ENCODE peak calls at places on chromosomes 4 and X, in eight cellular contexts. One of them, this sample, is unnamed.

GRCh38 chr4:109046549-109047171 is 255.8 kb downstream of the COL25A1 start:
- DNase-seq in H7: no peak
- DNase-seq in endothelial cell of umbilical vein: peak; percentile 53
- DNase-seq in upper lobe of left lung: no peak
- DNase-seq in NCI-H1092: no peak
- DNase-seq in T follicular helper cell: no peak
- DNase-seq in DMS79 treated with DMSO at 0.1 percent for 48 hours: no peak
- DNase-seq in activated CD8-positive, alpha-beta memory T cell treated with anti-CD3 and anti-CD28 coated beads, Interleukin-2, amount 10 ng/mL, durations not matched to agents 7 days and 5 days: no peak
- DNase-seq in this sample: no peak

GRCh38 chrX:132044953-132045352 is 21.9 kb downstream of the STK26 start:
- DNase-seq in H7: no peak
- DNase-seq in endothelial cell of umbilical vein: peak; percentile 1
- DNase-seq in upper lobe of left lung: no peak
- DNase-seq in NCI-H1092: no peak
- DNase-seq in T follicular helper cell: no peak
- DNase-seq in DMS79 treated with DMSO at 0.1 percent for 48 hours: no peak
- DNase-seq in activated CD8-positive, alpha-beta memory T cell treated with anti-CD3 and anti-CD28 coated beads, Interleukin-2, amount 10 ng/mL, durations not matched to agents 7 days and 5 days: no peak
- DNase-seq in this sample: peak; percentile 43

GRCh38 chr4:162499478-162499877 is 335.7 kb upstream of the FSTL5 start:
- DNase-seq in H7: peak; percentile 12
- DNase-seq in endothelial cell of umbilical vein: no peak
- DNase-seq in upper lobe of left lung: no peak
- DNase-seq in NCI-H1092: no peak
- DNase-seq in T follicular helper cell: no peak
- DNase-seq in DMS79 treated with DMSO at 0.1 percent for 48 hours: no peak
- DNase-seq in activated CD8-positive, alpha-beta memory T cell treated with anti-CD3 and anti-CD28 coated beads, Interleukin-2, amount 10 ng/mL, durations not matched to agents 7 days and 5 days: no peak
- DNase-seq in this sample: peak; percentile 27

GRCh38 chr4:168487821-168488162 is 7.5 kb upstream of the DDX60L start:
- DNase-seq in H7: no peak
- DNase-seq in endothelial cell of umbilical vein: no peak
- DNase-seq in upper lobe of left lung: no peak
- DNase-seq in NCI-H1092: no peak
- DNase-seq in T follicular helper cell: no peak
- DNase-seq in DMS79 treated with DMSO at 0.1 percent for 48 hours: no peak
- DNase-seq in activated CD8-positive, alpha-beta memory T cell treated with anti-CD3 and anti-CD28 coated beads, Interleukin-2, amount 10 ng/mL, durations not matched to agents 7 days and 5 days: no peak
- DNase-seq in this sample: no peak

GRCh38 chr4:67714955-67715354 is 14.0 kb upstream of the UBA6 start:
- DNase-seq in H7: no peak
- DNase-seq in endothelial cell of umbilical vein: no peak
- DNase-seq in upper lobe of left lung: no peak
- DNase-seq in NCI-H1092: no peak
- DNase-seq in T follicular helper cell: no peak
- DNase-seq in DMS79 treated with DMSO at 0.1 percent for 48 hours: no peak
- DNase-seq in activated CD8-positive, alpha-beta memory T cell treated with anti-CD3 and anti-CD28 coated beads, Interleukin-2, amount 10 ng/mL, durations not matched to agents 7 days and 5 days: no peak
- DNase-seq in this sample: no peak

GRCh38 chr4:62474802-62475201 is 1274.7 kb downstream of the ADGRL3 start:
- DNase-seq in H7: no peak
- DNase-seq in endothelial cell of umbilical vein: no peak
- DNase-seq in upper lobe of left lung: no peak
- DNase-seq in NCI-H1092: no peak
- DNase-seq in T follicular helper cell: no peak
- DNase-seq in DMS79 treated with DMSO at 0.1 percent for 48 hours: no peak
- DNase-seq in activated CD8-positive, alpha-beta memory T cell treated with anti-CD3 and anti-CD28 coated beads, Interleukin-2, amount 10 ng/mL, durations not matched to agents 7 days and 5 days: no peak
- DNase-seq in this sample: no peak

GRCh38 chr4:127400736-127401346 is 231.9 kb upstream of the INTU start:
- DNase-seq in H7: peak; percentile 19
- DNase-seq in endothelial cell of umbilical vein: peak; percentile 68
- DNase-seq in upper lobe of left lung: peak; percentile 46
- DNase-seq in NCI-H1092: peak; percentile 4
- DNase-seq in T follicular helper cell: no peak
- DNase-seq in DMS79 treated with DMSO at 0.1 percent for 48 hours: no peak
- DNase-seq in activated CD8-positive, alpha-beta memory T cell treated with anti-CD3 and anti-CD28 coated beads, Interleukin-2, amount 10 ng/mL, durations not matched to agents 7 days and 5 days: peak; percentile 51
- DNase-seq in this sample: peak; percentile 82

GRCh38 chr4:20327808-20328207 is 76.1 kb downstream of the SLIT2 start:
- DNase-seq in H7: no peak
- DNase-seq in endothelial cell of umbilical vein: no peak
- DNase-seq in upper lobe of left lung: no peak
- DNase-seq in NCI-H1092: no peak
- DNase-seq in T follicular helper cell: no peak
- DNase-seq in DMS79 treated with DMSO at 0.1 percent for 48 hours: no peak
- DNase-seq in activated CD8-positive, alpha-beta memory T cell treated with anti-CD3 and anti-CD28 coated beads, Interleukin-2, amount 10 ng/mL, durations not matched to agents 7 days and 5 days: no peak
- DNase-seq in this sample: no peak

GRCh38 chr4:186342582-186342981 is 76.6 kb downstream of the F11 start:
- DNase-seq in H7: no peak
- DNase-seq in endothelial cell of umbilical vein: no peak
- DNase-seq in upper lobe of left lung: no peak
- DNase-seq in NCI-H1092: no peak
- DNase-seq in T follicular helper cell: no peak
- DNase-seq in DMS79 treated with DMSO at 0.1 percent for 48 hours: no peak
- DNase-seq in activated CD8-positive, alpha-beta memory T cell treated with anti-CD3 and anti-CD28 coated beads, Interleukin-2, amount 10 ng/mL, durations not matched to agents 7 days and 5 days: no peak
- DNase-seq in this sample: peak; percentile 18

GRCh38 chr4:83212041-83212851 is 72.4 kb downstream of the COQ2 start:
- DNase-seq in H7: no peak
- DNase-seq in endothelial cell of umbilical vein: no peak
- DNase-seq in upper lobe of left lung: peak; percentile 44
- DNase-seq in NCI-H1092: no peak
- DNase-seq in T follicular helper cell: peak; percentile 57
- DNase-seq in DMS79 treated with DMSO at 0.1 percent for 48 hours: no peak
- DNase-seq in activated CD8-positive, alpha-beta memory T cell treated with anti-CD3 and anti-CD28 coated beads, Interleukin-2, amount 10 ng/mL, durations not matched to agents 7 days and 5 days: peak; percentile 71
- DNase-seq in this sample: no peak

GRCh38 chr4:98771959-98772619 is 113.7 kb upstream of the TSPAN5 start:
- DNase-seq in H7: no peak
- DNase-seq in endothelial cell of umbilical vein: no peak
- DNase-seq in upper lobe of left lung: no peak
- DNase-seq in NCI-H1092: no peak
- DNase-seq in T follicular helper cell: no peak
- DNase-seq in DMS79 treated with DMSO at 0.1 percent for 48 hours: no peak
- DNase-seq in activated CD8-positive, alpha-beta memory T cell treated with anti-CD3 and anti-CD28 coated beads, Interleukin-2, amount 10 ng/mL, durations not matched to agents 7 days and 5 days: no peak
- DNase-seq in this sample: no peak

GRCh38 chrX:69546417-69546816 is 42.3 kb downstream of the NALF2 start:
- DNase-seq in H7: peak; percentile 44
- DNase-seq in endothelial cell of umbilical vein: no peak
- DNase-seq in upper lobe of left lung: no peak
- DNase-seq in NCI-H1092: no peak
- DNase-seq in T follicular helper cell: no peak
- DNase-seq in DMS79 treated with DMSO at 0.1 percent for 48 hours: no peak
- DNase-seq in activated CD8-positive, alpha-beta memory T cell treated with anti-CD3 and anti-CD28 coated beads, Interleukin-2, amount 10 ng/mL, durations not matched to agents 7 days and 5 days: no peak
- DNase-seq in this sample: no peak

GRCh38 chr4:143184217-143184502 is 557 bp upstream of the USP38 start:
- DNase-seq in H7: no peak
- DNase-seq in endothelial cell of umbilical vein: no peak
- DNase-seq in upper lobe of left lung: no peak
- DNase-seq in NCI-H1092: no peak
- DNase-seq in T follicular helper cell: no peak
- DNase-seq in DMS79 treated with DMSO at 0.1 percent for 48 hours: peak; percentile 72
- DNase-seq in activated CD8-positive, alpha-beta memory T cell treated with anti-CD3 and anti-CD28 coated beads, Interleukin-2, amount 10 ng/mL, durations not matched to agents 7 days and 5 days: no peak
- DNase-seq in this sample: no peak

GRCh38 chrX:119605398-119605738 is 856 bp downstream of the NKRF start:
- DNase-seq in H7: peak; percentile 67
- DNase-seq in endothelial cell of umbilical vein: peak; percentile 1
- DNase-seq in upper lobe of left lung: peak; percentile 45
- DNase-seq in NCI-H1092: no peak
- DNase-seq in T follicular helper cell: no peak
- DNase-seq in DMS79 treated with DMSO at 0.1 percent for 48 hours: no peak
- DNase-seq in activated CD8-positive, alpha-beta memory T cell treated with anti-CD3 and anti-CD28 coated beads, Interleukin-2, amount 10 ng/mL, durations not matched to agents 7 days and 5 days: peak; percentile 50
- DNase-seq in this sample: peak; percentile 27

GRCh38 chr4:98293089-98293887 is 32.1 kb downstream of the RAP1GDS1 start:
- DNase-seq in H7: no peak
- DNase-seq in endothelial cell of umbilical vein: no peak
- DNase-seq in upper lobe of left lung: no peak
- DNase-seq in NCI-H1092: no peak
- DNase-seq in T follicular helper cell: no peak
- DNase-seq in DMS79 treated with DMSO at 0.1 percent for 48 hours: no peak
- DNase-seq in activated CD8-positive, alpha-beta memory T cell treated with anti-CD3 and anti-CD28 coated beads, Interleukin-2, amount 10 ng/mL, durations not matched to agents 7 days and 5 days: no peak
- DNase-seq in this sample: no peak

GRCh38 chr4:144782345-144782744 is 136.4 kb downstream of the HHIP start:
- DNase-seq in H7: no peak
- DNase-seq in endothelial cell of umbilical vein: peak; percentile 31
- DNase-seq in upper lobe of left lung: no peak
- DNase-seq in NCI-H1092: no peak
- DNase-seq in T follicular helper cell: no peak
- DNase-seq in DMS79 treated with DMSO at 0.1 percent for 48 hours: no peak
- DNase-seq in activated CD8-positive, alpha-beta memory T cell treated with anti-CD3 and anti-CD28 coated beads, Interleukin-2, amount 10 ng/mL, durations not matched to agents 7 days and 5 days: no peak
- DNase-seq in this sample: no peak

GRCh38 chr4:86441175-86441960 is 81.5 kb upstream of the MAPK10 start:
- DNase-seq in H7: peak; percentile 64
- DNase-seq in endothelial cell of umbilical vein: no peak
- DNase-seq in upper lobe of left lung: no peak
- DNase-seq in NCI-H1092: no peak
- DNase-seq in T follicular helper cell: no peak
- DNase-seq in DMS79 treated with DMSO at 0.1 percent for 48 hours: no peak
- DNase-seq in activated CD8-positive, alpha-beta memory T cell treated with anti-CD3 and anti-CD28 coated beads, Interleukin-2, amount 10 ng/mL, durations not matched to agents 7 days and 5 days: no peak
- DNase-seq in this sample: no peak

GRCh38 chrX:103918584-103919335 is 43.7 kb upstream of the TMSB15B start:
- DNase-seq in H7: peak; percentile 79
- DNase-seq in endothelial cell of umbilical vein: peak; percentile 76
- DNase-seq in upper lobe of left lung: peak; percentile 65
- DNase-seq in NCI-H1092: peak; percentile 71
- DNase-seq in T follicular helper cell: peak; percentile 40
- DNase-seq in DMS79 treated with DMSO at 0.1 percent for 48 hours: peak; percentile 48
- DNase-seq in activated CD8-positive, alpha-beta memory T cell treated with anti-CD3 and anti-CD28 coated beads, Interleukin-2, amount 10 ng/mL, durations not matched to agents 7 days and 5 days: peak; percentile 75
- DNase-seq in this sample: no peak

GRCh38 chr4:169100656-169101055 is 90.6 kb upstream of the CBR4 start:
- DNase-seq in H7: no peak
- DNase-seq in endothelial cell of umbilical vein: no peak
- DNase-seq in upper lobe of left lung: no peak
- DNase-seq in NCI-H1092: no peak
- DNase-seq in T follicular helper cell: no peak
- DNase-seq in DMS79 treated with DMSO at 0.1 percent for 48 hours: no peak
- DNase-seq in activated CD8-positive, alpha-beta memory T cell treated with anti-CD3 and anti-CD28 coated beads, Interleukin-2, amount 10 ng/mL, durations not matched to agents 7 days and 5 days: no peak
- DNase-seq in this sample: no peak

GRCh38 chr4:118969359-118969758 is 80.7 kb downstream of the SYNPO2 start:
- DNase-seq in H7: peak; percentile 37
- DNase-seq in endothelial cell of umbilical vein: peak; percentile 72
- DNase-seq in upper lobe of left lung: peak; percentile 44
- DNase-seq in NCI-H1092: peak; percentile 18
- DNase-seq in T follicular helper cell: no peak
- DNase-seq in DMS79 treated with DMSO at 0.1 percent for 48 hours: no peak
- DNase-seq in activated CD8-positive, alpha-beta memory T cell treated with anti-CD3 and anti-CD28 coated beads, Interleukin-2, amount 10 ng/mL, durations not matched to agents 7 days and 5 days: no peak
- DNase-seq in this sample: peak; percentile 69

GRCh38 chr4:2424581-2424980 is 5.8 kb downstream of the CFAP99 start:
- DNase-seq in H7: no peak
- DNase-seq in endothelial cell of umbilical vein: no peak
- DNase-seq in upper lobe of left lung: no peak
- DNase-seq in NCI-H1092: no peak
- DNase-seq in T follicular helper cell: no peak
- DNase-seq in DMS79 treated with DMSO at 0.1 percent for 48 hours: no peak
- DNase-seq in activated CD8-positive, alpha-beta memory T cell treated with anti-CD3 and anti-CD28 coated beads, Interleukin-2, amount 10 ng/mL, durations not matched to agents 7 days and 5 days: no peak
- DNase-seq in this sample: no peak

GRCh38 chrX:120726294-120726693 is 96.4 kb upstream of the C1GALT1C1 start:
- DNase-seq in H7: no peak
- DNase-seq in endothelial cell of umbilical vein: no peak
- DNase-seq in upper lobe of left lung: no peak
- DNase-seq in NCI-H1092: no peak
- DNase-seq in T follicular helper cell: no peak
- DNase-seq in DMS79 treated with DMSO at 0.1 percent for 48 hours: no peak
- DNase-seq in activated CD8-positive, alpha-beta memory T cell treated with anti-CD3 and anti-CD28 coated beads, Interleukin-2, amount 10 ng/mL, durations not matched to agents 7 days and 5 days: no peak
- DNase-seq in this sample: no peak

GRCh38 chrX:125628435-125628834 is 308.8 kb downstream of the TEX13C start:
- DNase-seq in H7: peak; percentile 23
- DNase-seq in endothelial cell of umbilical vein: no peak
- DNase-seq in upper lobe of left lung: no peak
- DNase-seq in NCI-H1092: no peak
- DNase-seq in T follicular helper cell: no peak
- DNase-seq in DMS79 treated with DMSO at 0.1 percent for 48 hours: no peak
- DNase-seq in activated CD8-positive, alpha-beta memory T cell treated with anti-CD3 and anti-CD28 coated beads, Interleukin-2, amount 10 ng/mL, durations not matched to agents 7 days and 5 days: no peak
- DNase-seq in this sample: no peak

GRCh38 chr4:41148292-41148691 is 66.0 kb downstream of the APBB2 start:
- DNase-seq in H7: no peak
- DNase-seq in endothelial cell of umbilical vein: no peak
- DNase-seq in upper lobe of left lung: no peak
- DNase-seq in NCI-H1092: no peak
- DNase-seq in T follicular helper cell: no peak
- DNase-seq in DMS79 treated with DMSO at 0.1 percent for 48 hours: no peak
- DNase-seq in activated CD8-positive, alpha-beta memory T cell treated with anti-CD3 and anti-CD28 coated beads, Interleukin-2, amount 10 ng/mL, durations not matched to agents 7 days and 5 days: no peak
- DNase-seq in this sample: no peak

GRCh38 chrX:50470103-50471031 is at the start of gene DGKK:
- DNase-seq in H7: peak; percentile 81
- DNase-seq in endothelial cell of umbilical vein: no peak
- DNase-seq in upper lobe of left lung: no peak
- DNase-seq in NCI-H1092: peak; percentile 33
- DNase-seq in T follicular helper cell: no peak
- DNase-seq in DMS79 treated with DMSO at 0.1 percent for 48 hours: peak; percentile 0
- DNase-seq in activated CD8-positive, alpha-beta memory T cell treated with anti-CD3 and anti-CD28 coated beads, Interleukin-2, amount 10 ng/mL, durations not matched to agents 7 days and 5 days: no peak
- DNase-seq in this sample: no peak

This sample was measured in RKO.